ENCODE peak calls at places on chromosome 4, in eight cellular contexts. A, R, G, B, I, W, X and D are unnamed samples. For H3K4me1, the result is how much of the 10 kb centered on the place peaks cover.

GRCh38 chr4:176441594-176441993 is 121.8 kb downstream of the SPCS3 start:
- DNase-seq in A (no peak), R (no peak), G (no peak), B (no peak), I (no peak), W (no peak), X (no peak), D (no peak)

GRCh38 chr4:3074846-3075651 is 568 bp downstream of the HTT start:
- DNase-seq in A (peak), R (peak), G (peak), B (peak), I (peak), W (peak), X (peak), D (peak)

GRCh38 chr4:992297-993110 is 700 bp downstream of the SLC26A1 start:
- DNase-seq in A (no peak), R (no peak), G (peak), B (no peak), I (no peak), W (peak), X (peak), D (no peak)

GRCh38 chr4:67091668-67092067 is 453.6 kb downstream of the CENPC start:
- DNase-seq in A (no peak), R (no peak), G (no peak), B (no peak), I (no peak), W (no peak), X (no peak), D (no peak)

GRCh38 chr4:15690020-15690809 is 8.6 kb downstream of the FAM200B start:
- DNase-seq in A (no peak), R (peak), G (no peak), B (no peak), I (no peak), W (peak), X (no peak), D (peak)

GRCh38 chr4:103719320-103720204 is at the start of gene TACR3:
- DNase-seq in A (peak), R (no peak), G (no peak), B (no peak), I (no peak), W (no peak), X (no peak), D (peak)

GRCh38 chr4:152190907-152191306 is 345.0 kb downstream of the FBXW7 start:
- DNase-seq in A (no peak), R (no peak), G (no peak), B (no peak), I (no peak), W (no peak), X (no peak), D (no peak)

GRCh38 chr4:92104506-92104905 is 199.3 kb upstream of the GRID2 start:
- DNase-seq in A (no peak), R (no peak), G (no peak), B (no peak), I (no peak), W (no peak), X (no peak), D (no peak)

GRCh38 chr4:2800691-2801596 is 8.1 kb downstream of the SH3BP2 start:
- DNase-seq in A (peak), R (peak), G (peak), B (peak), I (peak), W (peak), X (peak), D (peak)

GRCh38 chr4:107743532-107743931 is 23.5 kb upstream of the PAPSS1 start:
- DNase-seq in A (no peak), R (no peak), G (no peak), B (no peak), I (no peak), W (peak), X (no peak), D (no peak)

GRCh38 chr4:110632506-110633357 is 9.9 kb upstream of the PITX2 start:
- DNase-seq in A (no peak), R (no peak), G (no peak), B (no peak), I (no peak), W (no peak), X (no peak), D (no peak)

GRCh38 chr4:25449270-25449669 is 72.2 kb downstream of the ANAPC4 start:
- DNase-seq in A (no peak), R (no peak), G (no peak), B (no peak), I (no peak), W (no peak), X (no peak), D (peak)

GRCh38 chr4:46886711-46887110 is 22.3 kb downstream of the COX7B2 start:
- DNase-seq in A (peak), R (no peak), G (no peak), B (no peak), I (no peak), W (peak), X (no peak), D (no peak)

GRCh38 chr4:185304944-185305690 is 90.6 kb downstream of the LRP2BP start:
- DNase-seq in A (peak), R (peak), G (peak), B (no peak), I (no peak), W (peak), X (peak), D (peak)

GRCh38 chr4:53601251-53601764 is 10.0 kb upstream of the LNX1 start:
- DNase-seq in A (peak), R (no peak), G (no peak), B (peak), I (no peak), W (no peak), X (no peak), D (peak)

GRCh38 chr4:24686866-24687672 is 102.7 kb upstream of the DHX15 start:
- DNase-seq in A (peak), R (no peak), G (peak), B (no peak), I (no peak), W (no peak), X (no peak), D (peak)

GRCh38 chr4:99572527-99573240 is 1.9 kb upstream of the MTTP start:
- DNase-seq in A (no peak), R (no peak), G (no peak), B (no peak), I (no peak), W (peak), X (no peak), D (no peak)

GRCh38 chr4:155903453-155903852 is at the start of gene TDO2:
- DNase-seq in A (no peak), R (no peak), G (no peak), B (no peak), I (no peak), W (no peak), X (no peak), D (no peak)

GRCh38 chr4:152516156-152516555 is 19.7 kb downstream of the FBXW7 start:
- DNase-seq in A (no peak), R (no peak), G (no peak), B (no peak), I (no peak), W (no peak), X (no peak), D (no peak)

GRCh38 chr4:162061214-162061613 is 102.6 kb downstream of the FSTL5 start:
- DNase-seq in A (peak), R (no peak), G (no peak), B (no peak), I (no peak), W (no peak), X (no peak), D (no peak)

GRCh38 chr4:3207531-3208037 is 41.4 kb upstream of the MSANTD1 start:
- DNase-seq in A (no peak), R (no peak), G (no peak), B (no peak), I (no peak), W (peak), X (no peak), D (no peak)

GRCh38 chr4:77600521-77601451 is 4.8 kb upstream of the CXCL13 start:
- DNase-seq in A (peak), R (no peak), G (no peak), B (no peak), I (no peak), W (peak), X (no peak), D (peak)

GRCh38 chr4:144655491-144655890 is 9.5 kb downstream of the HHIP start:
- DNase-seq in A (no peak), R (no peak), G (no peak), B (no peak), I (no peak), W (peak), X (no peak), D (no peak)

GRCh38 chr4:60313616-60314015 is 886.5 kb upstream of the ADGRL3 start:
- DNase-seq in A (no peak), R (no peak), G (no peak), B (no peak), I (no peak), W (peak), X (no peak), D (no peak)

GRCh38 chr4:1209821-1210220 is 37.4 kb upstream of the SPON2 start:
- DNase-seq in A (peak), R (peak), G (peak), B (peak), I (peak), W (peak), X (peak), D (no peak)

GRCh38 chr4:121484633-121485032 is 103.8 kb upstream of the QRFPR start:
- DNase-seq in A (peak), R (no peak), G (peak), B (no peak), I (no peak), W (peak), X (no peak), D (peak)

GRCh38 chr4:53586121-53586816 is 5.0 kb downstream of the LNX1 start:
- DNase-seq in A (no peak), R (peak), G (no peak), B (no peak), I (no peak), W (peak), X (no peak), D (no peak)

GRCh38 chr4:88745581-88746163 is 48.0 kb upstream of the NAP1L5 start:
- DNase-seq in A (no peak), R (no peak), G (no peak), B (no peak), I (no peak), W (no peak), X (no peak), D (no peak)

GRCh38 chr4:173170210-173170778 is 1.7 kb downstream of the GALNT7 start:
- DNase-seq in A (no peak), R (no peak), G (no peak), B (no peak), I (no peak), W (no peak), X (no peak), D (no peak)

GRCh38 chr4:7007944-7008343 is 35.2 kb upstream of the TADA2B start:
- DNase-seq in A (no peak), R (no peak), G (no peak), B (no peak), I (no peak), W (peak), X (no peak), D (no peak)
- H3K4me1 ChIP-seq in A (under half), R (under half), G (under half), B (under half), I (under half), W (under half), X (under half), D (under half)

GRCh38 chr4:125988464-125988863 is 673.7 kb downstream of the FAT4 start:
- DNase-seq in A (no peak), R (no peak), G (no peak), B (no peak), I (no peak), W (no peak), X (no peak), D (no peak)

GRCh38 chr4:125991398-125991797 is 676.6 kb downstream of the FAT4 start:
- DNase-seq in A (no peak), R (no peak), G (no peak), B (no peak), I (no peak), W (peak), X (no peak), D (no peak)

GRCh38 chr4:125985856-125986255 is 671.1 kb downstream of the FAT4 start:
- DNase-seq in A (no peak), R (no peak), G (no peak), B (no peak), I (no peak), W (no peak), X (no peak), D (peak)

GRCh38 chr4:125983168-125983567 is 668.4 kb downstream of the FAT4 start:
- DNase-seq in A (no peak), R (no peak), G (no peak), B (no peak), I (no peak), W (no peak), X (no peak), D (no peak)

GRCh38 chr4:125986307-125986706 is 671.6 kb downstream of the FAT4 start:
- DNase-seq in A (no peak), R (no peak), G (no peak), B (no peak), I (no peak), W (no peak), X (no peak), D (no peak)
- H3K27ac ChIP-seq in A (no peak), R (no peak), G (no peak), B (no peak), I (no peak), W (no peak), X (no peak), D (no peak)

DNA sequence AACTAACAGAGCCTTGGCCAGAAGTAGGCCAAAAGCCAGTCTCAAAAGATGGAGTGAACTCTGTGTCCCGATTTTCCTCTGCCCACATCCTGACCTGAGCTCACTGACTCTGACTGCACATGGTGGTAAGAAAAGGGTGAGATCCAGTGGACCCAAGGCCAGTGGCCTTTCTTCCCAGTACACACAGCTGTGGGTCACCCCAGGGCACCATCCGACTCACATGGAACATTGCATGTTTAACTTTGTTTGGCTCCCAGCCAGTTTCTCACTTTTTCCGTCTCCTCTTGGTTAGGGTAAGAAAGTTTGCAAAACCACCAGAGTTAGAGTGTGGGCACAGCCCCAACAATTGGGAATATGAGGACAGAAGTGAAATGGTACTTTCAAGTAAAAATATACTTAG is 69.8 kb downstream of the GAB1 start:
- DNase-seq in A (no peak), R (peak), G (no peak), B (peak), I (peak), W (no peak), X (peak), D (peak)
- H3K4me1 ChIP-seq in A (under half), R (half or more), G (half or more), B (half or more), I (half or more), W (under half), X (half or more), D (under half)

GRCh38 chr4:57187241-57187640 is 77.1 kb upstream of the IGFBP7 start:
- DNase-seq in A (no peak), R (no peak), G (no peak), B (no peak), I (no peak), W (no peak), X (no peak), D (no peak)
- H3K27ac ChIP-seq in A (no peak), R (no peak), G (no peak), B (no peak), I (no peak), W (no peak), X (no peak), D (no peak)